ENCODE peak calls at places on chromosomes 2 and 18, in eight cellular contexts. One of them, this sample, is unnamed.

GRCh38 chr2:69709290-69709689 is 32.6 kb upstream of the ANXA4 start:
- DNase-seq in IMR-90: no peak
- DNase-seq in psoas muscle: no peak
- DNase-seq in Panc1: no peak
- DNase-seq in cardiac fibroblast: no peak
- DNase-seq in epithelial cell of proximal tubule: no peak
- DNase-seq in breast epithelium: peak; percentile 25
- DNase-seq in epithelial cell of esophagus: no peak
- DNase-seq in this sample: no peak

GRCh38 chr2:168713325-168713724 is 89.1 kb upstream of the NOSTRIN start:
- DNase-seq in IMR-90: no peak
- DNase-seq in breast epithelium: no peak
- DNase-seq in epithelial cell of proximal tubule: no peak
- DNase-seq in psoas muscle: no peak
- DNase-seq in cardiac fibroblast: no peak
- DNase-seq in Panc1: no peak
- DNase-seq in epithelial cell of esophagus: no peak
- DNase-seq in this sample: peak; percentile 11

GRCh38 chr2:222336442-222336841 is 37.6 kb upstream of the PAX3 start:
- DNase-seq in IMR-90: no peak
- DNase-seq in psoas muscle: no peak
- DNase-seq in breast epithelium: no peak
- DNase-seq in epithelial cell of esophagus: no peak
- DNase-seq in cardiac fibroblast: peak; percentile 4
- DNase-seq in Panc1: no peak
- DNase-seq in epithelial cell of proximal tubule: no peak
- DNase-seq in this sample: no peak

GRCh38 chr2:74440378-74441110 is 1.2 kb downstream of the RTKN start:
- DNase-seq in epithelial cell of proximal tubule: no peak
- DNase-seq in IMR-90: peak; percentile 81
- DNase-seq in psoas muscle: peak; percentile 89
- DNase-seq in breast epithelium: peak; percentile 73
- DNase-seq in Panc1: no peak
- DNase-seq in cardiac fibroblast: peak; percentile 91
- DNase-seq in epithelial cell of esophagus: peak; percentile 78
- DNase-seq in this sample: peak; percentile 85

GRCh38 chr2:224819075-224819474 is 102.9 kb upstream of the CCDC195 start:
- DNase-seq in Panc1: no peak
- DNase-seq in IMR-90: peak; percentile 25
- DNase-seq in epithelial cell of proximal tubule: no peak
- DNase-seq in breast epithelium: no peak
- DNase-seq in psoas muscle: no peak
- DNase-seq in cardiac fibroblast: no peak
- DNase-seq in epithelial cell of esophagus: no peak
- DNase-seq in this sample: no peak

GRCh38 chr2:156116113-156116512 is 216.4 kb downstream of the NR4A2 start:
- DNase-seq in psoas muscle: no peak
- DNase-seq in epithelial cell of esophagus: peak; percentile 96
- DNase-seq in cardiac fibroblast: no peak
- DNase-seq in breast epithelium: peak; percentile 24
- DNase-seq in IMR-90: no peak
- DNase-seq in epithelial cell of proximal tubule: no peak
- DNase-seq in Panc1: no peak
- DNase-seq in this sample: no peak

GRCh38 chr2:150491943-150492342 is 4.5 kb upstream of the RND3 start:
- DNase-seq in psoas muscle: no peak
- DNase-seq in epithelial cell of esophagus: peak; percentile 77
- DNase-seq in IMR-90: peak; percentile 80
- DNase-seq in breast epithelium: no peak
- DNase-seq in Panc1: no peak
- DNase-seq in cardiac fibroblast: peak; percentile 41
- DNase-seq in epithelial cell of proximal tubule: no peak
- DNase-seq in this sample: peak; percentile 52

GRCh38 chr2:72940786-72941185 is 23.5 kb downstream of the EMX1 start:
- DNase-seq in breast epithelium: no peak
- DNase-seq in epithelial cell of esophagus: no peak
- DNase-seq in psoas muscle: no peak
- DNase-seq in epithelial cell of proximal tubule: no peak
- DNase-seq in cardiac fibroblast: peak; percentile 38
- DNase-seq in Panc1: no peak
- DNase-seq in IMR-90: peak; percentile 81
- DNase-seq in this sample: peak; percentile 20

GRCh38 chr2:85577386-85578242 is at the start of gene VAMP8:
- DNase-seq in epithelial cell of esophagus: peak; percentile 91
- DNase-seq in breast epithelium: peak; percentile 90
- DNase-seq in psoas muscle: peak; percentile 47
- DNase-seq in epithelial cell of proximal tubule: no peak
- DNase-seq in cardiac fibroblast: no peak
- DNase-seq in Panc1: no peak
- DNase-seq in IMR-90: no peak
- DNase-seq in this sample: peak; percentile 45

GRCh38 chr2:43448011-43448821 is 147.6 kb downstream of the THADA start:
- DNase-seq in epithelial cell of proximal tubule: no peak
- DNase-seq in Panc1: no peak
- DNase-seq in breast epithelium: no peak
- DNase-seq in cardiac fibroblast: no peak
- DNase-seq in epithelial cell of esophagus: no peak
- DNase-seq in IMR-90: no peak
- DNase-seq in psoas muscle: no peak
- DNase-seq in this sample: no peak

GRCh38 chr2:190804182-190804795 is 76.3 kb upstream of the GLS start:
- DNase-seq in breast epithelium: no peak
- DNase-seq in psoas muscle: no peak
- DNase-seq in IMR-90: peak; percentile 49
- DNase-seq in cardiac fibroblast: peak; percentile 59
- DNase-seq in epithelial cell of proximal tubule: no peak
- DNase-seq in epithelial cell of esophagus: peak; percentile 27
- DNase-seq in Panc1: no peak
- DNase-seq in this sample: peak; percentile 65

GRCh38 chr18:48943736-48944527 is 6.8 kb downstream of the SMAD7 start:
- DNase-seq in epithelial cell of esophagus: no peak
- DNase-seq in epithelial cell of proximal tubule: no peak
- DNase-seq in psoas muscle: no peak
- DNase-seq in Panc1: no peak
- DNase-seq in breast epithelium: no peak
- DNase-seq in cardiac fibroblast: no peak
- DNase-seq in IMR-90: no peak
- DNase-seq in this sample: no peak
- H3K4me3 ChIP-seq in epithelial cell of esophagus: no peak overlapping the region
- H3K4me3 ChIP-seq in epithelial cell of proximal tubule: peak overlapping the region; percentile 23
- H3K4me3 ChIP-seq in psoas muscle: peak overlapping the region; percentile 79
- H3K4me3 ChIP-seq in Panc1: peak overlapping the region; percentile 14
- H3K4me3 ChIP-seq in breast epithelium: peak overlapping the region; percentile 12
- H3K4me3 ChIP-seq in cardiac fibroblast: no peak overlapping the region
- H3K4me3 ChIP-seq in IMR-90: no peak overlapping the region
- H3K4me3 ChIP-seq in this sample: no peak overlapping the region

GRCh38 chr2:40844353-40845277 is 392.7 kb upstream of the SLC8A1 start:
- DNase-seq in epithelial cell of esophagus: peak; percentile 69
- DNase-seq in epithelial cell of proximal tubule: no peak
- DNase-seq in psoas muscle: no peak
- DNase-seq in cardiac fibroblast: peak; percentile 4
- DNase-seq in IMR-90: no peak
- DNase-seq in Panc1: no peak
- DNase-seq in breast epithelium: no peak
- DNase-seq in this sample: peak; percentile 3
- TF ChIP-seq CTCF in epithelial cell of esophagus: peak; percentile 13
- TF ChIP-seq CTCF in epithelial cell of proximal tubule: peak; percentile 49
- TF ChIP-seq CTCF in psoas muscle: no peak
- TF ChIP-seq CTCF in cardiac fibroblast: peak; percentile 7
- TF ChIP-seq CTCF in IMR-90: no peak
- TF ChIP-seq CTCF in Panc1: peak; percentile 20
- TF ChIP-seq CTCF in breast epithelium: no peak
- TF ChIP-seq CTCF in this sample: no peak

GRCh38 chr2:218924757-218925156 is 34.7 kb upstream of the CDK5R2 start:
- DNase-seq in cardiac fibroblast: no peak
- DNase-seq in epithelial cell of esophagus: no peak
- DNase-seq in psoas muscle: no peak
- DNase-seq in Panc1: no peak
- DNase-seq in IMR-90: no peak
- DNase-seq in epithelial cell of proximal tubule: no peak
- DNase-seq in breast epithelium: no peak
- DNase-seq in this sample: no peak
- H3K4me3 ChIP-seq in cardiac fibroblast: no peak overlapping the region
- H3K4me3 ChIP-seq in epithelial cell of esophagus: no peak overlapping the region
- H3K4me3 ChIP-seq in psoas muscle: no peak overlapping the region
- H3K4me3 ChIP-seq in Panc1: no peak overlapping the region
- H3K4me3 ChIP-seq in IMR-90: no peak overlapping the region
- H3K4me3 ChIP-seq in epithelial cell of proximal tubule: no peak overlapping the region
- H3K4me3 ChIP-seq in breast epithelium: no peak overlapping the region
- H3K4me3 ChIP-seq in this sample: no peak overlapping the region

GRCh38 chr18:75477913-75478312 is 50.4 kb upstream of the SMIM21 start:
- DNase-seq in psoas muscle: no peak
- DNase-seq in cardiac fibroblast: no peak
- DNase-seq in IMR-90: peak; percentile 37
- DNase-seq in epithelial cell of proximal tubule: no peak
- DNase-seq in breast epithelium: no peak
- DNase-seq in epithelial cell of esophagus: peak; percentile 31
- DNase-seq in Panc1: no peak
- DNase-seq in this sample: peak; percentile 25

GRCh38 chr18:75482880-75483279 is 55.4 kb upstream of the SMIM21 start:
- DNase-seq in epithelial cell of esophagus: no peak
- DNase-seq in IMR-90: peak; percentile 81
- DNase-seq in cardiac fibroblast: no peak
- DNase-seq in breast epithelium: no peak
- DNase-seq in epithelial cell of proximal tubule: no peak
- DNase-seq in Panc1: no peak
- DNase-seq in psoas muscle: no peak
- DNase-seq in this sample: peak; percentile 76

GRCh38 chr18:75480487-75480886 is 53.0 kb upstream of the SMIM21 start:
- DNase-seq in psoas muscle: no peak
- DNase-seq in breast epithelium: no peak
- DNase-seq in epithelial cell of esophagus: no peak
- DNase-seq in cardiac fibroblast: no peak
- DNase-seq in Panc1: no peak
- DNase-seq in epithelial cell of proximal tubule: no peak
- DNase-seq in IMR-90: no peak
- DNase-seq in this sample: no peak

GRCh38 chr18:75475228-75475627 is 47.7 kb upstream of the SMIM21 start:
- DNase-seq in IMR-90: peak; percentile 94
- DNase-seq in epithelial cell of esophagus: peak; percentile 55
- DNase-seq in psoas muscle: no peak
- DNase-seq in breast epithelium: no peak
- DNase-seq in epithelial cell of proximal tubule: no peak
- DNase-seq in cardiac fibroblast: peak; percentile 86
- DNase-seq in Panc1: no peak
- DNase-seq in this sample: peak; percentile 83

GRCh38 chr18:75478996-75479870 is 51.7 kb upstream of the SMIM21 start:
- DNase-seq in cardiac fibroblast: peak; percentile 78
- DNase-seq in epithelial cell of proximal tubule: no peak
- DNase-seq in epithelial cell of esophagus: peak; percentile 70
- DNase-seq in breast epithelium: no peak
- DNase-seq in psoas muscle: no peak
- DNase-seq in Panc1: peak; percentile 39
- DNase-seq in IMR-90: peak; percentile 59
- DNase-seq in this sample: peak; percentile 62
- TF ChIP-seq CTCF in cardiac fibroblast: peak; percentile 49
- TF ChIP-seq CTCF in epithelial cell of proximal tubule: peak; percentile 75
- TF ChIP-seq CTCF in epithelial cell of esophagus: peak; percentile 64
- TF ChIP-seq CTCF in breast epithelium: no peak
- TF ChIP-seq CTCF in psoas muscle: peak; percentile 63
- TF ChIP-seq CTCF in Panc1: peak; percentile 76
- TF ChIP-seq CTCF in IMR-90: peak; percentile 70
- TF ChIP-seq CTCF in this sample: peak; percentile 62

GRCh38 chr2:174901075-174901474 is 104.1 kb downstream of the CHN1 start:
- DNase-seq in psoas muscle: no peak
- DNase-seq in epithelial cell of esophagus: no peak
- DNase-seq in Panc1: no peak
- DNase-seq in epithelial cell of proximal tubule: no peak
- DNase-seq in IMR-90: peak; percentile 36
- DNase-seq in breast epithelium: no peak
- DNase-seq in cardiac fibroblast: peak; percentile 24
- DNase-seq in this sample: peak; percentile 38
- H3K4me3 ChIP-seq in psoas muscle: no peak overlapping the region
- H3K4me3 ChIP-seq in epithelial cell of esophagus: no peak overlapping the region
- H3K4me3 ChIP-seq in Panc1: no peak overlapping the region
- H3K4me3 ChIP-seq in epithelial cell of proximal tubule: no peak overlapping the region
- H3K4me3 ChIP-seq in IMR-90: peak overlapping the region; percentile 19
- H3K4me3 ChIP-seq in breast epithelium: no peak overlapping the region
- H3K4me3 ChIP-seq in cardiac fibroblast: no peak overlapping the region
- H3K4me3 ChIP-seq in this sample: peak overlapping the region; percentile 25

GRCh38 chr2:44951714-44952113 is 10.2 kb downstream of the SIX3 start:
- DNase-seq in psoas muscle: no peak
- DNase-seq in breast epithelium: no peak
- DNase-seq in IMR-90: no peak
- DNase-seq in Panc1: no peak
- DNase-seq in cardiac fibroblast: no peak
- DNase-seq in epithelial cell of esophagus: no peak
- DNase-seq in epithelial cell of proximal tubule: no peak
- DNase-seq in this sample: no peak

GRCh38 chr2:44952806-44953685 is 11.5 kb downstream of the SIX3 start:
- DNase-seq in cardiac fibroblast: no peak
- DNase-seq in psoas muscle: no peak
- DNase-seq in IMR-90: no peak
- DNase-seq in epithelial cell of esophagus: peak; percentile 29
- DNase-seq in epithelial cell of proximal tubule: no peak
- DNase-seq in Panc1: no peak
- DNase-seq in breast epithelium: no peak
- DNase-seq in this sample: no peak

GRCh38 chr2:44951124-44951523 is 9.6 kb downstream of the SIX3 start:
- DNase-seq in epithelial cell of esophagus: no peak
- DNase-seq in epithelial cell of proximal tubule: no peak
- DNase-seq in cardiac fibroblast: no peak
- DNase-seq in psoas muscle: no peak
- DNase-seq in breast epithelium: no peak
- DNase-seq in IMR-90: no peak
- DNase-seq in Panc1: no peak
- DNase-seq in this sample: no peak

GRCh38 chr2:44953686-44953976 is 12.1 kb downstream of the SIX3 start:
- DNase-seq in Panc1: no peak
- DNase-seq in epithelial cell of proximal tubule: no peak
- DNase-seq in breast epithelium: no peak
- DNase-seq in IMR-90: no peak
- DNase-seq in psoas muscle: no peak
- DNase-seq in cardiac fibroblast: no peak
- DNase-seq in epithelial cell of esophagus: no peak
- DNase-seq in this sample: no peak

DNA sequence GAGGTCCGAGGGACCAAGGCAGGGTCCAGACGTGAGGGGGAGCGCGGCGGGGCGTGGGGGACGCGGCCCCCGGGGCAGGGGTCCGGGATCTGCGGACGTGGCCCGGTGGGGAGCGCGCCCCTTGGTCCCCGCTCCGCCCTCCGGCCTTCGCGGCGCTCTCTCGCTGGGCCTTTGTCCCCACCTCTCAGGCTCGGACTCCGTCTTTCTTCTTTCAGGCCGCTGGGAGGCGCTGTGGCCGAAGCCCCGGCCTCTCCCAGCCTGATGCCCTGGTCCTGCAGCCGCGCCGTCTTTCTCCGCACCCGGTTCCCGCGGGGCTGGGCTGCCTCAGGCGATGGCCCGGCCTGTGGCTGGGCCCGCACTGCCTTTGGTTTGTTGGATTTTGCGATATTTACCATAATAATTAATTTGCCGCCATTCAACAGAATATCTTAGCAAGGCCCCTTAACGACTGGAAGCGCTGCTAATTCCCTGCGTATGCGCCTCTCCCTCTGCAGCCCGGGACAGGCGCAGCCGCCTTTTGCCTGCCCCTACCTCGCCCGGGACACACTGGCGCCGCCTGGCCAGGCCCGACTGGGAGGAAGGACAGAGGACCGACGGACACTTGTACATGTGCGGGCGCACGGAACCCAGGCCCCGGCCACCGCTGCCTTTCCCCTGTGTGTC is 10.8 kb downstream of the SIX3 start:
- DNase-seq in Panc1: no peak
- DNase-seq in epithelial cell of proximal tubule: no peak
- DNase-seq in cardiac fibroblast: peak; percentile 74
- DNase-seq in psoas muscle: peak; percentile 59
- DNase-seq in breast epithelium: no peak
- DNase-seq in IMR-90: peak; percentile 34
- DNase-seq in epithelial cell of esophagus: peak; percentile 62
- DNase-seq in this sample: peak; percentile 45
- TF ChIP-seq CTCF in Panc1: peak; percentile 97
- TF ChIP-seq CTCF in epithelial cell of proximal tubule: peak; percentile 66
- TF ChIP-seq CTCF in cardiac fibroblast: peak; percentile 78
- TF ChIP-seq CTCF in psoas muscle: peak; percentile 62
- TF ChIP-seq CTCF in breast epithelium: no peak
- TF ChIP-seq CTCF in IMR-90: peak; percentile 60
- TF ChIP-seq CTCF in epithelial cell of esophagus: peak; percentile 60
- TF ChIP-seq CTCF in this sample: peak; percentile 66